ENCODE peak calls at places on chromosomes 3 and 15, in seven cellular contexts. One of them, this sample, is unnamed.

GRCh38 chr3:15269091-15269989 is 63.0 kb downstream of the SH3BP5 start:
- DNase-seq in dorsolateral prefrontal cortex: peak
- DNase-seq in GM12878: no peak
- DNase-seq in Karpas-422: no peak
- DNase-seq in OCI-LY7: no peak
- DNase-seq in astrocyte: peak
- DNase-seq in aorta: peak
- DNase-seq in this sample: peak

GRCh38 chr3:128076465-128076782 is 24.2 kb downstream of the SEC61A1 start:
- DNase-seq in dorsolateral prefrontal cortex: no peak
- DNase-seq in GM12878: no peak
- DNase-seq in Karpas-422: no peak
- DNase-seq in OCI-LY7: no peak
- DNase-seq in astrocyte: no peak
- DNase-seq in aorta: no peak
- DNase-seq in this sample: no peak

GRCh38 chr3:130963444-130963843 is 63.2 kb downstream of the ASTE1 start:
- DNase-seq in dorsolateral prefrontal cortex: no peak
- DNase-seq in GM12878: no peak
- DNase-seq in Karpas-422: no peak
- DNase-seq in OCI-LY7: no peak
- DNase-seq in astrocyte: no peak
- DNase-seq in aorta: no peak
- DNase-seq in this sample: no peak

GRCh38 chr3:104596054-104596453 is 770.7 kb upstream of the ALCAM start:
- DNase-seq in dorsolateral prefrontal cortex: no peak
- DNase-seq in GM12878: no peak
- DNase-seq in Karpas-422: no peak
- DNase-seq in OCI-LY7: no peak
- DNase-seq in astrocyte: no peak
- DNase-seq in aorta: no peak
- DNase-seq in this sample: no peak

GRCh38 chr15:99976811-99977271 is 243.6 kb upstream of the LYSMD4 start:
- DNase-seq in dorsolateral prefrontal cortex: no peak
- DNase-seq in GM12878: no peak
- DNase-seq in Karpas-422: no peak
- DNase-seq in OCI-LY7: no peak
- DNase-seq in astrocyte: peak
- DNase-seq in aorta: peak
- DNase-seq in this sample: no peak

GRCh38 chr3:170322501-170323328 is 34.8 kb upstream of the SKIL start:
- DNase-seq in dorsolateral prefrontal cortex: no peak
- DNase-seq in GM12878: no peak
- DNase-seq in Karpas-422: no peak
- DNase-seq in OCI-LY7: no peak
- DNase-seq in astrocyte: no peak
- DNase-seq in aorta: no peak
- DNase-seq in this sample: no peak

GRCh38 chr3:194930439-194931204 is 244.9 kb downstream of the FAM43A start:
- DNase-seq in dorsolateral prefrontal cortex: no peak
- DNase-seq in GM12878: no peak
- DNase-seq in Karpas-422: no peak
- DNase-seq in OCI-LY7: peak
- DNase-seq in astrocyte: peak
- DNase-seq in aorta: no peak
- DNase-seq in this sample: peak

GRCh38 chr3:22835041-22835440 is 368.1 kb upstream of the UBE2E2 start:
- DNase-seq in dorsolateral prefrontal cortex: no peak
- DNase-seq in GM12878: no peak
- DNase-seq in Karpas-422: no peak
- DNase-seq in OCI-LY7: no peak
- DNase-seq in astrocyte: no peak
- DNase-seq in aorta: no peak
- DNase-seq in this sample: no peak

GRCh38 chr3:25587094-25587493 is 77.6 kb downstream of the TOP2B start:
- DNase-seq in dorsolateral prefrontal cortex: no peak
- DNase-seq in GM12878: no peak
- DNase-seq in Karpas-422: no peak
- DNase-seq in OCI-LY7: no peak
- DNase-seq in astrocyte: no peak
- DNase-seq in aorta: no peak
- DNase-seq in this sample: no peak

GRCh38 chr15:25250906-25251622 is 187.8 kb downstream of the UBE3A start:
- DNase-seq in dorsolateral prefrontal cortex: no peak
- DNase-seq in GM12878: no peak
- DNase-seq in Karpas-422: no peak
- DNase-seq in OCI-LY7: no peak
- DNase-seq in astrocyte: no peak
- DNase-seq in aorta: peak
- DNase-seq in this sample: no peak

GRCh38 chr3:177195941-177196472 is 1.3 kb downstream of the TBL1XR1 start:
- DNase-seq in dorsolateral prefrontal cortex: no peak
- DNase-seq in GM12878: no peak
- DNase-seq in Karpas-422: peak
- DNase-seq in OCI-LY7: peak
- DNase-seq in astrocyte: no peak
- DNase-seq in aorta: no peak
- DNase-seq in this sample: no peak

GRCh38 chr3:148233403-148233802 is 464.3 kb upstream of the AGTR1 start:
- DNase-seq in dorsolateral prefrontal cortex: no peak
- DNase-seq in GM12878: no peak
- DNase-seq in Karpas-422: no peak
- DNase-seq in OCI-LY7: no peak
- DNase-seq in astrocyte: peak
- DNase-seq in aorta: no peak
- DNase-seq in this sample: no peak

GRCh38 chr3:142724682-142725351 is 983 bp downstream of the TRPC1 start:
- DNase-seq in dorsolateral prefrontal cortex: peak
- DNase-seq in GM12878: no peak
- DNase-seq in Karpas-422: no peak
- DNase-seq in OCI-LY7: no peak
- DNase-seq in astrocyte: peak
- DNase-seq in aorta: peak
- DNase-seq in this sample: no peak

GRCh38 chr3:4548356-4548755 is 55.2 kb downstream of the ITPR1 start:
- DNase-seq in dorsolateral prefrontal cortex: no peak
- DNase-seq in GM12878: no peak
- DNase-seq in Karpas-422: no peak
- DNase-seq in OCI-LY7: no peak
- DNase-seq in astrocyte: no peak
- DNase-seq in aorta: no peak
- DNase-seq in this sample: no peak

GRCh38 chr15:92801774-92802464 is 98.2 kb upstream of the CHD2 start:
- DNase-seq in dorsolateral prefrontal cortex: no peak
- DNase-seq in GM12878: no peak
- DNase-seq in Karpas-422: no peak
- DNase-seq in OCI-LY7: no peak
- DNase-seq in astrocyte: peak
- DNase-seq in aorta: peak
- DNase-seq in this sample: peak

GRCh38 chr3:76942096-76942495 is 97.8 kb upstream of the ROBO2 start:
- DNase-seq in dorsolateral prefrontal cortex: no peak
- DNase-seq in GM12878: no peak
- DNase-seq in Karpas-422: no peak
- DNase-seq in OCI-LY7: no peak
- DNase-seq in astrocyte: no peak
- DNase-seq in aorta: no peak
- DNase-seq in this sample: no peak

GRCh38 chr3:41327718-41328117 is 128.4 kb downstream of the CTNNB1 start:
- DNase-seq in dorsolateral prefrontal cortex: no peak
- DNase-seq in GM12878: no peak
- DNase-seq in Karpas-422: no peak
- DNase-seq in OCI-LY7: no peak
- DNase-seq in astrocyte: peak
- DNase-seq in aorta: no peak
- DNase-seq in this sample: no peak

GRCh38 chr15:72086010-72086697 is 31.8 kb downstream of the MYO9A start:
- DNase-seq in dorsolateral prefrontal cortex: no peak
- DNase-seq in GM12878: no peak
- DNase-seq in Karpas-422: no peak
- DNase-seq in OCI-LY7: no peak
- DNase-seq in astrocyte: no peak
- DNase-seq in aorta: peak
- DNase-seq in this sample: no peak

GRCh38 chr15:76988874-76989780 is 5.8 kb upstream of the PSTPIP1 start:
- DNase-seq in dorsolateral prefrontal cortex: no peak
- DNase-seq in GM12878: no peak
- DNase-seq in Karpas-422: no peak
- DNase-seq in OCI-LY7: no peak
- DNase-seq in astrocyte: no peak
- DNase-seq in aorta: peak
- DNase-seq in this sample: no peak

GRCh38 chr3:45976191-45977091 is 19.2 kb downstream of the FYCO1 start:
- DNase-seq in dorsolateral prefrontal cortex: no peak
- DNase-seq in GM12878: no peak
- DNase-seq in Karpas-422: no peak
- DNase-seq in OCI-LY7: no peak
- DNase-seq in astrocyte: no peak
- DNase-seq in aorta: no peak
- DNase-seq in this sample: no peak

GRCh38 chr15:83166218-83166617 is 41.4 kb downstream of the HDGFL3 start:
- DNase-seq in dorsolateral prefrontal cortex: no peak
- DNase-seq in GM12878: no peak
- DNase-seq in Karpas-422: no peak
- DNase-seq in OCI-LY7: no peak
- DNase-seq in astrocyte: no peak
- DNase-seq in aorta: no peak
- DNase-seq in this sample: no peak

DNA sequence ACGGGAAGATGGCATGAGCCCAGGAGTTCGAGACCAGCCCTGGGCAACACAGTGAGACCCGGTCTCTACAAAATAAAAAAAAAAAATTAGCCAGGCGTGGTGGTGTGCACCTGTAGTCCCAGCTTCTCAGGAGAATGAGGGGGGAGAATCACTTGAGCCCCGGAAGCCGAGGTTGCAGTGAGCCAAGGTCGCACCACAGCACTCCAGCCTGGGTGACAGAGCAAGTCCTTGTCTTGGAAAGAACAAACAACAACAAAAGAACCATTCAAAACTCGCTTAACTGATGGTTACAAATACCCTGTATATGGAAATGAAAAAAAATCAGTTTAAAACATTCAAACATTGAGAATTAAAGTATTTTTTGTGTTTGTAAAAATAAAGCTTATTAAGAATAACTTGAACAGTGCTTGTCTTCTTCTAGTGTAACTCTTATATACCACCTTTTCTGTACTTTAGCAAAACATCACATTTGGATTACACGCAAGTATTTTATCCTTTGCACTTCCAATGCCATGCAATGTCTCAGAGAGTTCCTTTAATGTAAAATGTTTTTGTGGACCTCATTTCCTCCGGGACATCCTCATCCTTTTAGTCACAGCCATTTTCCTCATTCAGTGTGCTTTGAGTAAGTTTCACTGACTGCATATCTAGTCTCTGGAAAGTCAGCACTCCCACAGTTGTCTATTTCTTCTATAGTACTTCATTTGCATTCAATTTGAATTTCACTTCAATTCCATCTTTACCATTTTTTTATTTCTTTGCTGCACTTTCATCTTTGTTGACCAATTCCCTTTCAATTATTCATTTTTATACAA is 113.0 kb upstream of the GOLGA8J start:
- DNase-seq in dorsolateral prefrontal cortex: peak
- DNase-seq in GM12878: no peak
- DNase-seq in Karpas-422: no peak
- DNase-seq in OCI-LY7: no peak
- DNase-seq in astrocyte: no peak
- DNase-seq in aorta: no peak
- DNase-seq in this sample: no peak
- H3K27ac ChIP-seq in dorsolateral prefrontal cortex: peak
- H3K27ac ChIP-seq in GM12878: no peak
- H3K27ac ChIP-seq in Karpas-422: no peak
- H3K27ac ChIP-seq in OCI-LY7: no peak
- H3K27ac ChIP-seq in astrocyte: no peak
- H3K27ac ChIP-seq in aorta: no peak
- H3K27ac ChIP-seq in this sample: no peak

DNA sequence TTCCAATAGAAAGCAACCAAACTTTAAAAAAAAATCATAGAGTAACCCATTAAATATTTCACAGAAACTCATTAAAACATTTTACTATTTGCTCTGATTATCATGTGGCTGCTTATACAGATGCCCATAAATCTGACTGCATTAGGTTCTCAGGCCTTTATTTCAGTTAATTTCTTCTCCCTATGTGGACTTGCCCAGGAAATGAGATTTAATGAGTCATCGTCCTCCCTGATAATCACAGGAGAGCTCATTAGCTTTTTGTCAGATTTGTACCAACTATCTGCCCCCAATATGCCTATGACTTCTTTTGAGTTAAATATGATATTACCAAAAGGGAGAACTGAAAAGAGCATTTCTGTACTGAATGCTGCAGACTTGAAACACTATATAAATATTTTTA is 168.0 kb downstream of the FOXB1 start:
- DNase-seq in dorsolateral prefrontal cortex: no peak
- DNase-seq in GM12878: no peak
- DNase-seq in Karpas-422: no peak
- DNase-seq in OCI-LY7: no peak
- DNase-seq in astrocyte: peak
- DNase-seq in aorta: no peak
- DNase-seq in this sample: no peak
- H3K4me3 ChIP-seq in dorsolateral prefrontal cortex: no peak
- H3K4me3 ChIP-seq in GM12878: no peak
- H3K4me3 ChIP-seq in Karpas-422: no peak
- H3K4me3 ChIP-seq in OCI-LY7: no peak
- H3K4me3 ChIP-seq in astrocyte: no peak
- H3K4me3 ChIP-seq in aorta: no peak
- H3K4me3 ChIP-seq in this sample: no peak

GRCh38 chr3:135216659-135217058 is 421.6 kb downstream of the EPHB1 start:
- DNase-seq in dorsolateral prefrontal cortex: no peak
- DNase-seq in GM12878: no peak
- DNase-seq in Karpas-422: no peak
- DNase-seq in OCI-LY7: no peak
- DNase-seq in astrocyte: no peak
- DNase-seq in aorta: no peak
- DNase-seq in this sample: no peak
- H3K27ac ChIP-seq in dorsolateral prefrontal cortex: no peak
- H3K27ac ChIP-seq in GM12878: no peak
- H3K27ac ChIP-seq in Karpas-422: no peak
- H3K27ac ChIP-seq in OCI-LY7: no peak
- H3K27ac ChIP-seq in astrocyte: no peak
- H3K27ac ChIP-seq in aorta: no peak
- H3K27ac ChIP-seq in this sample: no peak

DNA sequence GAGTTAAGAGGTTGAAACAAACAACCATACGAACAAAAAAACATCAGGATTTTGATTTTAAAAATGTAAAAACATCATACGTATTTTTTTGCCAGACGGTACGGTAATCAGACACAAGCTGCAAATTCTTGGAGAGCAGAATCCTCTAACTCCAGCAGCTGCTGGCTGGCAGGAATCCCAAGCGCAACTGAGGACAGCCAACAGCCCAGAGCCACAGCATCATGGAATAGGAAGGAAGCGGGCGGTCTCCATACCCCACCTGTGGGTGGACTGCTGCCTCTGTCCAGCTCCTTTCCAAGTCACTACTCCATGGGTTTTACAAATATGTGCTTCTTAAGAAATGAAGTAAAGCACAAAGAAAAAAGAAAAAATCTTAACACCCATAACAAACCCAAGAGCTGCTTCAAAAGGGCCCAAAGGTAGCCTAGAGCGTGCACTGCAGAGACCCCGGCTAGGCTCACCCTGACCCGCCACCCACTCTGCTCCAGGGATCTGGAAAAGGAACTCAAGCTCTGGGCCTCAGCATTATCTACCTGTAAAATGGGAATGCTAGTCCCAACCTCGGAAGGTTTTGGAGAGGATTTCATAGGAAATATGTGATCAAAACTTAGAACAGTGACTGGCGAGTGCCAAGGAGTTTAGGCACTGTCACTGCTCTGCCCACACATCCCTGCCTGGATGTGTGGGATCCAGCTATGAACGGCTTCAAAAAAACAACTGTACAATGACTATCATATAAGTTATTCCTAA is 33.4 kb downstream of the ZXDC start:
- DNase-seq in dorsolateral prefrontal cortex: peak
- DNase-seq in GM12878: no peak
- DNase-seq in Karpas-422: no peak
- DNase-seq in OCI-LY7: no peak
- DNase-seq in astrocyte: no peak
- DNase-seq in aorta: peak
- DNase-seq in this sample: no peak
- H3K4me3 ChIP-seq in dorsolateral prefrontal cortex: no peak
- H3K4me3 ChIP-seq in GM12878: no peak
- H3K4me3 ChIP-seq in Karpas-422: no peak
- H3K4me3 ChIP-seq in OCI-LY7: no peak
- H3K4me3 ChIP-seq in astrocyte: no peak
- H3K4me3 ChIP-seq in aorta: no peak
- H3K4me3 ChIP-seq in this sample: no peak

This sample was measured in AG04450.